ENCODE peak calls at places on chromosomes 16 and 17, in six cellular contexts. C is effector memory CD4-positive, alpha-beta T cell; B is A549; U is dorsolateral prefrontal cortex; F is adrenal gland; I is AG04450. O is an unnamed sample.

GRCh38 chr17:81419333-81419885 is 24.2 kb downstream of the BAHCC1 start:
- DNase-seq in C (no peak), I (peak), F (peak), B (peak), U (peak), O (peak)

GRCh38 chr16:3485821-3486505 is 9.3 kb downstream of the C16orf90 start:
- DNase-seq in C (no peak), B (no peak), U (no peak), F (no peak), I (no peak), O (no peak)

GRCh38 chr16:55662641-55663040 is 6.9 kb downstream of the SLC6A2 start:
- DNase-seq in B (no peak), C (no peak), F (no peak), U (no peak), I (no peak), O (no peak)

GRCh38 chr16:57341441-57342303 is 16.9 kb upstream of the CCL22 start:
- DNase-seq in B (no peak), I (peak), U (no peak), C (no peak), F (no peak), O (no peak)

GRCh38 chr16:71846443-71846842 is 667 bp downstream of the ATXN1L start:
- DNase-seq in U (no peak), C (no peak), I (no peak), B (no peak), F (peak), O (peak)

GRCh38 chr16:50530277-50531236 is 17.6 kb upstream of the NKD1 start:
- DNase-seq in I (no peak), F (no peak), U (no peak), C (no peak), B (no peak), O (no peak)

GRCh38 chr17:82942166-82943130 is 102.6 kb upstream of the ZNF750 start:
- DNase-seq in U (peak), B (no peak), I (no peak), C (no peak), F (no peak), O (peak)

GRCh38 chr16:49620158-49620867 is 235.6 kb downstream of the ZNF423 start:
- DNase-seq in U (no peak), C (no peak), F (peak), B (peak), I (no peak), O (peak)

GRCh38 chr17:11205656-11206055 is 35.4 kb upstream of the SHISA6 start:
- DNase-seq in B (no peak), I (no peak), U (no peak), C (no peak), F (no peak), O (no peak)

GRCh38 chr17:67636841-67637240 is 80.9 kb upstream of the NOL11 start:
- DNase-seq in F (no peak), C (no peak), U (no peak), I (no peak), B (no peak), O (no peak)

GRCh38 chr16:77467929-77468328 is 33.1 kb upstream of the ADAMTS18 start:
- DNase-seq in I (no peak), B (no peak), F (no peak), C (no peak), U (no peak), O (no peak)
- H3K4me3 ChIP-seq in I (no peak), B (no peak), F (no peak), C (no peak), U (no peak), O (no peak)

GRCh38 chr17:40016692-40017000 is 1.4 kb downstream of the CSF3 start:
- DNase-seq in U (no peak), I (no peak), B (no peak), F (no peak), C (no peak), O (no peak)
- H3K4me3 ChIP-seq in U (no peak), I (no peak), B (no peak), F (no peak), C (no peak), O (no peak)

DNA sequence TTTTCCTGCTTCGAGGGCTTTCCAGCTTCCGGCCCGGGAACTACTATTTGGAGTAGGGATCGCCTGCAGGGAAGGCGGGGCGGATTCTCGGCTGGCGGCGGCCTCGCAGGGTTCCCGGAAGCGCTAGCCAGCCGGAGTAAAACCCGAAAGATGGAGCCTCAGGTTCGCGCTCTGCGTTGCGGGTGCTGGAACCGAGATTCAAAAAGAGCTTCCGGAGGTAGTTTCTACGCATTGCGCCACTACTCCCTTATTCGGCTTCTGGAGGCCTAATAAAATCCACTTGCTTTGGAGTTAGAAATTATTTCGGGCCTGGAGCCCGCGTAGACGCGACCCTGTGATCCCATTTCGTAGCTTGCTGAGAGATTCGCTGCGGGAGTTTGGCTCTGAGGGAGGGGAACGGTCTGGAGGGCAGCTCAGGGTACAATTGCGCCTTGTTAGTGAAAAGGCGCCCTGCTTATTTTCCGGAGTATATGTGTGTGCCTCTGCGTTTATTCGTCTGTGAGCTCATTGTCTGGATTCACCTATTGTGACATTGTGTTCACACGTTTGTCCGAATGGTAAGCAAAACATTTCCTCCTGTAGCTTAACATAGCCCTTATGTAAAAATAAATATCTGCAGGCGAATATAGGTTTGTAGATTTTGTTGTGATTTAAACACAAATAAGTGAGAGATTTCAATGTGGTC is 712 bp downstream of the PRAC2 start:
- DNase-seq in C (no peak), B (no peak), F (no peak), U (no peak), I (no peak), O (peak)
- H3K4me3 ChIP-seq in C (no peak), B (no peak), F (no peak), U (no peak), I (no peak), O (peak)

GRCh38 chr17:52298881-52299280 is 140.4 kb upstream of the CA10 start:
- DNase-seq in U (no peak), B (no peak), I (no peak), F (no peak), C (no peak), O (no peak)
- H3K4me3 ChIP-seq in U (no peak), B (no peak), I (no peak), F (no peak), C (no peak), O (no peak)

DNA sequence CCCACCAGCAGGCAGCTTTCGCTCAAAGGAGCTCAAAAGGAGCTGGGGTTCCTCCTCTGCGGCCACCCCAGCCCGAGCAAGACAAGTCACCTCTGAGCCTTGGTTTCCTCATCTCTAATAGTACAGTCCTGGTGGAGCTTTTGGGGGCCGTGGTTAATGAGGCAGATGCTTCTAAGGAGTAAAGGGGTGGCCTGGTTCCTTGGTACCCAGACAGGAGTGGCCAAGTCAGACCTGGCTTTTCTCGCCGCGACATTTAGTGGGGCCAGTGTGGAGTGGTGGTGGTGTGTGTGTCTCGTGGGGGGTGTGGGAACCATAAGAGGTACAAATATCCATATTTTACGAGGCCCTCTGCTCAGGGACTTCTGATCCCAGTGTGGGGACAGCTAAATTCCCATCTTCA is 6.7 kb downstream of the FOXF1 start:
- DNase-seq in U (no peak), C (no peak), B (no peak), I (no peak), F (no peak), O (peak)
- H3K4me3 ChIP-seq in U (no peak), C (no peak), B (no peak), I (peak), F (no peak), O (peak)

DNA sequence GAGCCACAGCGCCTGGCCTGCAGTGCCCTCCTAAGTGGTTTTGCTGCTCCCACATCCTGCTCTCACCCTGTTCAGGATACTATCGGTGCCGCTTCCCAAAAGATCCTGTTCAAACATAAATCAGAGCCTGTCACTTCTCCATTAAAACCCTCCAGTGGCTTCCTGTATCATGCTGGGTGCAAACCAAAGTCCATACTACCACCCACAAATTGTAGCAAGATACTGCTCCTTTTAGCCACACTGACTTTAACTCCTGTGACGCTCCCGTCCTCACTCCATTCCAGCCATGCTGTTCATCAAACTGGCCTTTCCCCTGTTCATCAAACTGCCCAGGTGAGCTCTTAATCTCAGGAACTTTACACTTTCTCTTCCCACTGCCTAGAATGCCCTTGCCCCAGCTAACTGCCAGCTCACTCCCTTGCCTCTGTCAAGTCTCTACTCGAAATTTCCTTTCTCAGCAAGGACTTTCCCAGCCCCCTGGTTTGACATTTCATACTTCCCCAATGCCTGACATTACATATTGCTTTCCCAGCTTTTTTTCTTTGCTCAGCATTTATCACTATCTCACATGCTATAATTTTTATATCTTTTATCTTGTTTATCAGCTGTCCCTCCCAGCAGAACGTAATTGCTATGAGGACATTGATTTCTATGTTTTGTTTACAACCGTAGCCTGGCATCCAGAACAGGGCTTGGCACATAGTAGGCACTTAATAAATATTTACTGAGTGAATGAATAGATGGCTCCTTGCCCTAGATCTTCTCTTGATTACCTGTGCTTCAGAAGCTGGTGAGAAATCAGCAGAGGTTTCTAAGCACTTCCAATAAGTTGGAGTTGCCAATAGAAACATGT is 44.3 kb upstream of the SMURF2 start:
- DNase-seq in I (no peak), B (peak), C (no peak), F (no peak), U (no peak), O (no peak)
- H3K4me3 ChIP-seq in I (peak), B (no peak), C (no peak), F (no peak), U (no peak), O (no peak)

DNA sequence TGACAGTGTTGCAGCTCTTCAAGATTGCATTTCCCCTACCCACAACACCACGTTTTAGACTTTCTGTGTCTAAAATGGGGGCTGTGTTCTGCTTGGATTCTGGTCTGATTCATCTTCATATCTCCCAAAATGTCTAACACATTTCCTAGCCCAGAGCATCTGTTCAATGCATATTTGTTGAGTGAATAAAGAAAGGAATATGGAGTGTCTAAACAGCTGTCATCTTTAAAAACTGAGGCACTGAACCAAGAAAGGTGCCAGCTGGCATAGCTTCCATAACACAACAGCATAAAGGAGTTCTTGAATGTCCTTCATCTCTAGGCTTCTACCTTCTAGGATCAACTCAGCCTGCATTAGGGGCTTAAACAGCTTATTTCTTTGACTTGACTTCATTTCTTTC is 67.4 kb downstream of the CDH11 start:
- DNase-seq in C (no peak), U (no peak), F (no peak), B (no peak), I (no peak), O (no peak)
- H3K4me3 ChIP-seq in C (no peak), U (no peak), F (no peak), B (no peak), I (no peak), O (no peak)

GRCh38 chr17:77428901-77429734 is 288.3 kb downstream of the SEC14L1 start:
- DNase-seq in U (no peak), F (peak), I (no peak), C (no peak), B (no peak), O (peak)
- H3K4me3 ChIP-seq in U (no peak), F (no peak), I (no peak), C (no peak), B (no peak), O (no peak)

GRCh38 chr16:1874854-1875253 is 2.9 kb upstream of the MEIOB start:
- DNase-seq in U (no peak), C (no peak), F (no peak), B (no peak), I (no peak), O (no peak)

GRCh38 chr16:1876468-1876867 is 4.5 kb upstream of the MEIOB start:
- DNase-seq in I (no peak), C (no peak), B (no peak), F (no peak), U (no peak), O (peak)

GRCh38 chr16:1877089-1877488 is 5.1 kb upstream of the MEIOB start:
- DNase-seq in F (no peak), B (no peak), U (no peak), C (no peak), I (no peak), O (peak)

GRCh38 chr16:1870365-1871082 is 1.4 kb downstream of the MEIOB start:
- DNase-seq in U (no peak), I (peak), C (no peak), B (peak), F (no peak), O (no peak)

DNA sequence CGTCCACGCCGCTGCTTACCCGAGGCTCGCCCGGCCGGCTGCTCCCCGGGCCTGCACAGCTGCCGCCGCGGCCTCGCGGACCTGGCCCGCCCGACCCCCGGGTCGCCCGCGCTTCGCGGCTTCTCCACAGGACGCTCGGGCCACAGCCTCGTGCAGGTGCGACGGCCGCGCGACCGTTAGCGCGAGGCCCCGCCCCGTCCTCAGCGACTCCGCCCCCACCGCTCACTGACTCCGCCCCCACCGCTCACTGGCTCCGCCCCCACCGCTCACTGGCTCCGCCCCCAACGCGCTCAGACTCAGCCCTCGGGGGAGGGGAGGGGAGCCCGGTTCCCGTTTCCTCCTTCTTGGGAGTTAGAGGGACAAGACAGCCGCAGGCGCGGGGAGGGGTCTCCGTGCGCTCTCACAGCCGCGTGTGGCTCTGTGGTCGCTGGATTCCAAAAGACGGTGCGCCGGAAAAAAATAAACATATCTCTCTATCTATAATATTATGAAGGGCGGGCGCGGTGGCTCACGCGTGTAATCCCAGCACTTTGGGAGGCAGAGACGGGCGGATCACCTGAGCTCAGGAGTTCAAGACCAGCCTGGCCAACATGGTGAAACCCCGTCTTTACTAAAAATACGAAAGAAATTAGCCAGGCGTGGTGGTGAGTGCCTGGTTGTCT is at the start of gene MEIOB:
- DNase-seq in U (no peak), F (peak), I (no peak), B (peak), C (no peak), O (no peak)
- H3K4me3 ChIP-seq in U (no peak), F (no peak), I (peak), B (peak), C (no peak), O (peak)

DNA sequence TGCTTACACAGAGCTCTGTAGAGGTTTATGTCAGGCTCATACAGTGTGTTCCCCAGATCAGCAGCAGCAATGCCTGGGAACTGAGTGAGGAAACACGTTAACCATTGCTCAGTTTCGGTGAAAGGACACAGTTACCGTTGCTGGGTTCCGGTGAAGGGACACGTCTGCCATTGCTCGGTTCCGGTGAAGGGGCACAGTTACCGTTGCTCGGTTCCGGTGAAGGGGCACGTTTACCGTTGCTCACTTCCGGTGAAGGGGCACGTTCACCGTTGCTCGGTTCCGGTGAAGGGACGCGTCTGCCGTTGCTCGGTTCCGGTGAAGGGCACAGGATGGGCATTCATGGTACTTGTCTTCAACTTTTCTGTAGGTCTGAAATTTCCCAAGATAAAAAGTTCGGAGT is 81.7 kb downstream of the MRM3 start:
- DNase-seq in B (no peak), C (no peak), F (no peak), U (no peak), I (no peak), O (no peak)
- H3K4me3 ChIP-seq in B (no peak), C (no peak), F (no peak), U (no peak), I (no peak), O (no peak)

O was measured in sigmoid colon.